ENCODE peak calls at places on chromosomes 7 and 10, in six cellular contexts. Q, N, F, L, Y and J are unnamed samples.

GRCh38 chr7:95549818-95550529 is 46.3 kb downstream of the PDK4 start:
- DNase-seq in Q (no peak), Y (no peak), N (peak), F (no peak), L (peak), J (no peak)

GRCh38 chr7:13724631-13725566 is 264.6 kb downstream of the ETV1 start:
- DNase-seq in F (no peak), Y (no peak), N (no peak), L (no peak), Q (no peak), J (no peak)

GRCh38 chr7:55351263-55351662 is 13.9 kb upstream of the LANCL2 start:
- DNase-seq in Q (no peak), N (no peak), Y (no peak), L (no peak), F (no peak), J (no peak)

GRCh38 chr7:40865441-40866233 is 730.8 kb downstream of the SUGCT start:
- DNase-seq in L (peak), Y (no peak), Q (no peak), F (no peak), N (no peak), J (no peak)

GRCh38 chr10:61835069-61835908 is 66.2 kb upstream of the ARID5B start:
- DNase-seq in Y (no peak), L (peak), Q (peak), N (peak), F (no peak), J (no peak)

GRCh38 chr7:122790132-122790531 is 87.4 kb upstream of the RNF148 start:
- DNase-seq in N (no peak), F (no peak), L (no peak), Y (no peak), Q (no peak), J (no peak)

GRCh38 chr10:126041804-126042231 is 145.5 kb downstream of the FANK1 start:
- DNase-seq in Y (peak), L (peak), Q (peak), F (peak), N (peak), J (peak)

GRCh38 chr7:13770305-13770704 is 219.2 kb downstream of the ETV1 start:
- DNase-seq in Y (no peak), F (no peak), N (peak), Q (no peak), L (no peak), J (no peak)

GRCh38 chr10:97138174-97138573 is 47.6 kb downstream of the SLIT1 start:
- DNase-seq in L (peak), Q (peak), Y (peak), F (no peak), N (no peak), J (no peak)

GRCh38 chr10:132746801-132747625 is 38.9 kb downstream of the NKX6-2 start:
- DNase-seq in L (no peak), Q (no peak), F (no peak), Y (peak), N (no peak), J (no peak)

GRCh38 chr10:88489107-88489506 is 94.0 kb downstream of the RNLS start:
- DNase-seq in Q (no peak), L (no peak), F (no peak), N (no peak), Y (no peak), J (peak)

GRCh38 chr10:114271779-114272167 is 32.7 kb downstream of the VWA2 start:
- DNase-seq in N (peak), Y (no peak), Q (no peak), F (no peak), L (peak), J (no peak)

GRCh38 chr7:26683277-26683676 is 181.1 kb downstream of the SKAP2 start:
- DNase-seq in F (no peak), Y (no peak), L (no peak), Q (no peak), N (no peak), J (no peak)

GRCh38 chr7:141700848-141701371 is 1.1 kb downstream of the DENND11 start:
- DNase-seq in Q (peak), Y (peak), F (peak), L (no peak), N (no peak), J (no peak)

GRCh38 chr10:86829472-86829871 is 73.1 kb downstream of the BMPR1A start:
- DNase-seq in F (no peak), L (no peak), N (no peak), Q (no peak), Y (no peak), J (no peak)

GRCh38 chr7:1883834-1884582 is 213.9 kb downstream of the ELFN1 start:
- DNase-seq in L (no peak), F (no peak), Y (peak), Q (no peak), N (no peak), J (no peak)

GRCh38 chr10:68603766-68604165 is 43.6 kb downstream of the TET1 start:
- DNase-seq in Q (no peak), F (no peak), Y (no peak), L (no peak), N (no peak), J (no peak)

GRCh38 chr7:108425876-108426275 is 30.4 kb downstream of the NRCAM start:
- DNase-seq in F (no peak), Q (no peak), Y (no peak), N (no peak), L (no peak), J (no peak)

GRCh38 chr7:115097175-115097671 is 175.3 kb downstream of the MDFIC start:
- DNase-seq in N (peak), F (no peak), Q (no peak), L (no peak), Y (no peak), J (no peak)

GRCh38 chr10:90318659-90319058 is 539.2 kb downstream of the HTR7 start:
- DNase-seq in L (no peak), F (no peak), Y (no peak), N (no peak), Q (no peak), J (no peak)

GRCh38 chr10:103491729-103492364 is 1.7 kb upstream of the NEURL1 start:
- DNase-seq in F (no peak), L (peak), N (peak), Y (no peak), Q (no peak), J (no peak)

GRCh38 chr7:108062250-108063014 is 59.5 kb upstream of the LAMB1 start:
- DNase-seq in L (no peak), N (peak), Q (no peak), Y (no peak), F (no peak), J (no peak)

GRCh38 chr7:74030861-74031260 is 2.9 kb downstream of the ELN start:
- DNase-seq in F (no peak), L (no peak), N (no peak), Y (no peak), Q (no peak), J (no peak)

GRCh38 chr10:23543696-23544095 is 104.8 kb downstream of the OTUD1 start:
- DNase-seq in F (no peak), Y (no peak), L (no peak), Q (no peak), N (no peak), J (no peak)
- TF ChIP-seq CTCF in F (no peak), Y (no peak), L (no peak), Q (no peak), N (no peak), J (no peak)

GRCh38 chr7:80772347-80773101 is 134.1 kb downstream of the CD36 start:
- DNase-seq in Q (no peak), F (no peak), Y (no peak), N (no peak), L (no peak), J (no peak)

GRCh38 chr7:80774843-80775242 is 136.4 kb downstream of the CD36 start:
- DNase-seq in F (no peak), Q (no peak), Y (no peak), L (no peak), N (no peak), J (no peak)

GRCh38 chr7:80773787-80774508 is 135.5 kb downstream of the CD36 start:
- DNase-seq in N (no peak), Y (no peak), L (no peak), F (no peak), Q (no peak), J (no peak)

GRCh38 chr7:80775481-80775880 is 137.0 kb downstream of the CD36 start:
- DNase-seq in N (no peak), F (no peak), L (no peak), Q (no peak), Y (no peak), J (no peak)

GRCh38 chr7:80775972-80776371 is 137.5 kb downstream of the CD36 start:
- DNase-seq in Y (no peak), Q (no peak), F (no peak), N (no peak), L (no peak), J (no peak)
- TF ChIP-seq CTCF in Y (no peak), Q (no peak), F (no peak), N (no peak), L (no peak), J (no peak)

GRCh38 chr7:137791947-137792346 is 54.8 kb downstream of the DGKI start:
- DNase-seq in Y (no peak), N (no peak), Q (no peak), L (no peak), F (no peak), J (no peak)
- TF ChIP-seq CTCF in Y (no peak), N (no peak), Q (no peak), L (no peak), F (no peak), J (no peak)

GRCh38 chr7:35430547-35431153 is 176.8 kb upstream of the TBX20 start:
- DNase-seq in L (no peak), Y (peak), N (no peak), Q (peak), F (peak), J (no peak)
- TF ChIP-seq CTCF in L (no peak), Y (peak), N (peak), Q (peak), F (peak), J (peak)

GRCh38 chr7:105369944-105370343 is 18.8 kb downstream of the SRPK2 start:
- DNase-seq in N (no peak), F (no peak), Q (no peak), L (no peak), Y (no peak), J (no peak)
- TF ChIP-seq CTCF in N (no peak), F (no peak), Q (no peak), L (no peak), Y (no peak), J (no peak)

DNA sequence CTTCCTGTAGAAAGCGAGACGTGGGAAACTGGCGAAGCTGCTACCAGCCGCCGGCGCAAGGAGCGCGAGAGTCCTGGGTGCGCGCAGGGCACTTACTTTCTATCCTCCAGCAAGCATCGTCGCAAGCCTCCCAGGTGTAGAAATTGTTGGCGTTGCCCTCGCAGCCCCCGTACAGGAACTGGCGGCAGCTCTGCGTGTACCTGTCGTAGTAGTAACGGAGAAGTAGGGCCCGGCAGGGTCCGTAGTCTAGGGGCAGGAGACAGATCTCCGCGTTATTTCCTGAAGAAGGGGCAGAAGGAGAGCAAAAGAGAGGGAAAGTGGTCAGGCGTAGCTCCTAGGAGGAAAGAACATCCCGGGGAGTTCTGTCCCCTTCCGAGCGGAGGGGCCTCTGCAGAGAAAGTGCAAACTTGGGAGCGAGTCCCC is 501 bp downstream of the TFPI2 start:
- DNase-seq in L (peak), F (peak), Q (no peak), Y (peak), N (peak), J (peak)
- TF ChIP-seq CTCF in L (no peak), F (no peak), Q (no peak), Y (no peak), N (no peak), J (no peak)

GRCh38 chr7:37352974-37353948 is 95.4 kb downstream of the ELMO1 start:
- DNase-seq in N (no peak), L (no peak), Y (peak), Q (peak), F (peak), J (peak)
- TF ChIP-seq CTCF in N (peak), L (peak), Y (peak), Q (peak), F (peak), J (peak)